ENCODE peak calls at places on chromosome 3, in six cellular contexts. M is GM12892, E is HepG2, O is H1, H is K562, W is GM12878. Q is an unnamed sample.
A peak's percentile ranks its signal among the peaks of the same experiment; 100 is the strongest.

GRCh38 chr3:8638994-8639393 is 5.6 kb downstream of the SSUH2 start:
- DNase-seq in W (no peak), M (no peak), E (no peak), H (no peak), O (no peak), Q (no peak)

GRCh38 chr3:71688121-71688520 is 37.1 kb downstream of the EIF4E3 start:
- DNase-seq in W (no peak), O (no peak), E (no peak), M (no peak), H (no peak), Q (no peak)

GRCh38 chr3:23244642-23245041 is 41.5 kb downstream of the UBE2E2 start:
- DNase-seq in W (no peak), O (no peak), H (no peak), E (no peak), M (no peak), Q (no peak)

GRCh38 chr3:24680214-24680967 is 185.7 kb upstream of the THRB start:
- DNase-seq in H (peak; percentile 74), W (no peak), E (peak; percentile 29), M (peak; percentile 1), O (no peak), Q (no peak)

GRCh38 chr3:114697441-114697840 is 403.6 kb downstream of the TIGIT start:
- DNase-seq in E (peak; percentile 30), M (no peak), O (no peak), W (no peak), H (no peak), Q (no peak)

GRCh38 chr3:156407617-156408225 is 147.2 kb downstream of the SSR3 start:
- DNase-seq in H (no peak), W (no peak), E (no peak), O (no peak), M (no peak), Q (no peak)

GRCh38 chr3:169812844-169813677 is at the start of the genes LRRC34 and LRRIQ4:
- DNase-seq in M (peak; percentile 52), H (no peak), O (peak; percentile 83), E (no peak), W (peak; percentile 44), Q (peak; percentile 49)

GRCh38 chr3:186670148-186670547 is 4.3 kb downstream of the HRG start:
- DNase-seq in O (no peak), M (no peak), E (no peak), H (no peak), W (no peak), Q (no peak)

GRCh38 chr3:186635532-186635931 is 4.7 kb upstream of the FETUB start:
- DNase-seq in H (no peak), O (no peak), E (no peak), M (no peak), W (no peak), Q (no peak)

GRCh38 chr3:46399557-46399956 is 7.3 kb downstream of the CCR5AS start:
- DNase-seq in O (no peak), E (no peak), W (no peak), M (no peak), H (no peak), Q (no peak)

GRCh38 chr3:114558271-114558670 is 264.4 kb downstream of the TIGIT start:
- DNase-seq in M (no peak), O (no peak), H (no peak), W (no peak), E (no peak), Q (no peak)

GRCh38 chr3:72791132-72791531 is 57.1 kb downstream of the SHQ1 start:
- DNase-seq in E (no peak), O (no peak), H (no peak), M (no peak), W (no peak), Q (no peak)

GRCh38 chr3:54191220-54191619 is 68.9 kb downstream of the CACNA2D3 start:
- DNase-seq in E (no peak), W (no peak), H (no peak), M (no peak), O (no peak), Q (no peak)

GRCh38 chr3:169288548-169288947 is 375.0 kb downstream of the MECOM start:
- DNase-seq in M (no peak), O (no peak), E (no peak), H (no peak), W (no peak), Q (no peak)

GRCh38 chr3:114623420-114624046 is 329.7 kb downstream of the TIGIT start:
- DNase-seq in E (peak; percentile 24), W (no peak), O (no peak), M (no peak), H (no peak), Q (no peak)

GRCh38 chr3:54358969-54359648 is 236.8 kb downstream of the CACNA2D3 start:
- DNase-seq in O (no peak), M (no peak), W (no peak), E (no peak), H (no peak), Q (no peak)

GRCh38 chr3:129974451-129975331 is at the start of gene TRH:
- DNase-seq in E (no peak), W (no peak), M (no peak), O (no peak), H (no peak), Q (peak; percentile 35)

GRCh38 chr3:45225465-45226205 is 452 bp downstream of the TMEM158 start:
- DNase-seq in O (no peak), H (peak; percentile 48), W (no peak), M (peak; percentile 37), E (no peak), Q (peak; percentile 51)

GRCh38 chr3:11705049-11705448 is 61.3 kb upstream of the VGLL4 start:
- DNase-seq in O (no peak), H (peak; percentile 53), W (no peak), M (no peak), E (no peak), Q (no peak)

GRCh38 chr3:175338775-175339535 is 479.8 kb downstream of the NAALADL2 start:
- DNase-seq in M (no peak), H (no peak), O (no peak), W (no peak), E (no peak), Q (no peak)

GRCh38 chr3:157406376-157406775 is 30.3 kb upstream of the PTX3 start:
- DNase-seq in W (no peak), E (no peak), H (no peak), M (no peak), O (no peak), Q (no peak)

DNA sequence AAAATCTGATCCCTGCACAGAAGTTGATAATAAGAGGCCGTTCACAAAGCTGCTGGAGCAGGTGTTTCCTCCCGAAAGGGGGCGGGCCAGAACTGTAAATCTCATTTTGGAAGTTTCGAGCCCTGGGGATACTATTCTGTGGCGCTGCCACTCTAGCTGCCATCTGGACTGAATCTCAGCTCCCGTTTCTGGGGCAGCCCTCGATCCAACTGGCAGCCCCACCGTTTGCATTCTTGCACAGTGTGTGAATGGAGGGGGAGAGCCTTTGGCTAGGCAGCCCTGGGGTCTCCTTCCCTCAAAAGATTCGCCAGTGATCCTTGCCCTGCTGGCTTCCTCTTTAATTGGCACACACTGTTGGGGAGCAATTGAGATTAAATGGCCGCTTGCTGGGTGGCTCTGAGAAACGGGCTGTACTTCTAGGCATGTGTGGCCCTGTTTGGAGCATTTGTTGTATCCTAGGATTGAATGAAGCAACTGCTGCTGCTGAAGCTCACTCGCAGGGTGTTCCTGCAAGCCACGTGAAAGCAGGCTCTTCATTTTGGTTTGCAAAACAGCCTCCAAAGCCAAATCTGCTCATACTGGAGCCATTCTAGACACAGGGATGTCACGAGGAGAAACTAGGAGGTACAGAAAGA is 57.2 kb upstream of the TOPAZ1 start:
- DNase-seq in W (no peak), E (no peak), O (no peak), M (no peak), H (no peak), Q (no peak)
- TF ChIP-seq TAF1 in W (no peak), E (no peak), O (no peak), M (no peak), H (no peak), Q (no peak)

DNA sequence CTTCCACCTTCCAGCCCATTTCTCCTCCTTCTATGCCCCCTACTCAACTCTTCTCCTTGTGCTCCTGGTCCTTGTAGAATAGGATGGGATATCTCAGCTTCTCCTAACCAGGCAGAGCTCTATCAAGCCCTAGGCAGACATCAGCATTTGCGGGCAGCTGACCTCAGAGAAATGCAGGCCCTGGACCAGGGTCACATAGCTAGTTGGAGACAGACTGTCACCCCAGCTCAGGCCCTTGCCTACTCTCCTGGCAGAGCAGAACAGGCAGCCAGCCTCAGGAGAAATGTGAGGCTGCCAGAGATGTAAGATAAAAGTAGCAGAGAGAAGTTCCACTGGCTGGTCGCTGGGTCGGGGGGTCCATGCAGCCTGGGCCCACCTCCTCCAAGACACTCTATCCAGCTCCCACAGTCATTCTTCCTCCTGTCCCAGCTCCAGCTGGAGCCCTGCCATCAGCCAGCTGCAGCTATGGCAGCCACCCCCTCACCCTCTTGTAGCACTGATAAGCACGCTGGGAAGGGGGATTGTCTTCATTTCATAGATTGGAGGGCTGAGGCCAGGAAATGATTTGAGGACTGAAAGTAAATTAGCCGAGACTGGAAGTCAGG is 4.0 kb downstream of the CYP8B1 start:
- DNase-seq in W (no peak), O (no peak), M (no peak), H (no peak), E (no peak), Q (no peak)
- TF ChIP-seq POLR2A in W (no peak), O (no peak), M (no peak), H (no peak), E (no peak), Q (no peak)

GRCh38 chr3:58173029-58173669 is 37.6 kb downstream of the DNASE1L3 start:
- DNase-seq in O (no peak), E (peak; percentile 44), W (no peak), H (peak; percentile 61), M (no peak), Q (no peak)

GRCh38 chr3:58175429-58176184 is 35.2 kb downstream of the DNASE1L3 start:
- DNase-seq in O (no peak), H (no peak), W (no peak), M (no peak), E (peak; percentile 95), Q (no peak)

GRCh38 chr3:58175098-58175428 is 35.7 kb downstream of the DNASE1L3 start:
- DNase-seq in M (no peak), E (no peak), H (no peak), W (no peak), O (no peak), Q (no peak)

GRCh38 chr3:58176185-58176530 is 34.6 kb downstream of the DNASE1L3 start:
- DNase-seq in O (no peak), M (no peak), H (no peak), W (no peak), E (no peak), Q (no peak)

GRCh38 chr3:58173670-58174472 is 36.9 kb downstream of the DNASE1L3 start:
- DNase-seq in M (peak; percentile 47), H (peak; percentile 46), E (peak; percentile 87), O (no peak), W (no peak), Q (peak; percentile 43)
- TF ChIP-seq TAF1 in M (no peak), H (no peak), E (no peak), O (no peak), W (no peak), Q (no peak)

GRCh38 chr3:122389892-122390291 is 5.9 kb downstream of the FAM162A start:
- DNase-seq in O (no peak), M (no peak), H (no peak), E (no peak), W (no peak), Q (no peak)

GRCh38 chr3:122389197-122389596 is 5.2 kb downstream of the FAM162A start:
- DNase-seq in H (no peak), M (no peak), O (no peak), E (no peak), W (no peak), Q (no peak)

GRCh38 chr3:122387709-122388108 is 3.7 kb downstream of the FAM162A start:
- DNase-seq in O (no peak), W (no peak), H (no peak), M (no peak), E (no peak), Q (no peak)

GRCh38 chr3:122382888-122383666 is at the start of gene MIX23:
- DNase-seq in W (peak; percentile 66), M (peak; percentile 51), O (peak; percentile 47), H (peak; percentile 82), E (peak; percentile 88), Q (peak; percentile 44)

GRCh38 chr3:122383915-122384697 is at the start of gene FAM162A:
- DNase-seq in O (peak; percentile 84), M (peak; percentile 79), H (peak; percentile 85), W (peak; percentile 83), E (peak; percentile 90), Q (peak; percentile 77)
- TF ChIP-seq POLR2A in O (no peak), M (peak; percentile 88), H (peak; percentile 76), W (peak; percentile 96), E (peak; percentile 95), Q (peak; percentile 84)

Q was measured in GM12891.